ENCODE peak calls at places on chromosomes 5 and 9, in four cellular contexts. Y is SK-N-SH, A is WTC11, N is K562. V is an unnamed sample.

GRCh38 chr9:99459923-99460322 is 237.8 kb downstream of the SEC61B start:
- DNase-seq in A (no peak), Y (no peak), N (no peak), V (no peak)

GRCh38 chr9:136327313-136327971 is at the start of gene GPSM1:
- DNase-seq in A (no peak), Y (peak; percentile 94), N (peak; percentile 96), V (no peak)

GRCh38 chr9:108412755-108413154 is 443.0 kb downstream of the ACTL7B start:
- DNase-seq in Y (no peak), N (no peak), A (peak; percentile 67), V (peak; percentile 70)

GRCh38 chr5:639584-640213 is 27.6 kb downstream of the CEP72 start:
- DNase-seq in Y (no peak), A (no peak), N (no peak), V (no peak)

GRCh38 chr5:10988637-10989036 is 227.6 kb upstream of the DAP start:
- DNase-seq in N (no peak), A (no peak), Y (no peak), V (no peak)

GRCh38 chr9:125983681-125984080 is 236.5 kb downstream of the PBX3 start:
- DNase-seq in N (no peak), Y (no peak), A (no peak), V (peak; percentile 28)

GRCh38 chr9:90838098-90838497 is 36.5 kb downstream of the SYK start:
- DNase-seq in N (no peak), A (no peak), Y (no peak), V (no peak)

GRCh38 chr5:137613554-137614265 is 114.6 kb upstream of the SPOCK1 start:
- DNase-seq in Y (no peak), N (no peak), A (no peak), V (no peak)

GRCh38 chr5:139593716-139594319 is 32.7 kb downstream of the UBE2D2 start:
- DNase-seq in A (no peak), Y (no peak), N (no peak), V (no peak)

GRCh38 chr9:14303526-14303925 is 10.4 kb downstream of the NFIB start:
- DNase-seq in A (no peak), N (no peak), Y (no peak), V (no peak)

GRCh38 chr5:10556331-10556807 is 7.5 kb upstream of the ANKRD33B start:
- DNase-seq in N (no peak), Y (no peak), A (no peak), V (no peak)

GRCh38 chr9:108903437-108904103 is 30.4 kb downstream of the ELP1 start:
- DNase-seq in N (no peak), A (no peak), Y (no peak), V (no peak)

GRCh38 chr5:116274251-116274650 is 189.4 kb downstream of the COMMD10 start:
- DNase-seq in Y (no peak), A (no peak), N (no peak), V (no peak)

GRCh38 chr5:62376064-62376463 is 27.6 kb downstream of the DIMT1 start:
- DNase-seq in Y (no peak), A (no peak), N (peak; percentile 30), V (no peak)

GRCh38 chr5:147532157-147532556 is 22.3 kb upstream of the DPYSL3 start:
- DNase-seq in A (no peak), N (no peak), Y (no peak), V (no peak)

GRCh38 chr5:79568632-79569190 is 43.5 kb upstream of the TENT2 start:
- DNase-seq in N (no peak), A (no peak), Y (no peak), V (no peak)

GRCh38 chr5:180095545-180095944 is 24.0 kb upstream of the RNF130 start:
- DNase-seq in N (no peak), A (no peak), Y (no peak), V (no peak)

GRCh38 chr9:127873886-127874285 is 3.6 kb downstream of the AK1 start:
- DNase-seq in A (no peak), Y (peak; percentile 69), N (no peak), V (no peak)

GRCh38 chr5:128144491-128144890 is 60.9 kb downstream of the SLC12A2 start:
- DNase-seq in N (no peak), A (no peak), Y (no peak), V (no peak)

GRCh38 chr5:98772415-98773213 is 849 bp upstream of the RGMB start:
- DNase-seq in N (no peak), A (peak; percentile 83), Y (peak; percentile 70), V (peak; percentile 84)

GRCh38 chr5:172144291-172144815 is 43.7 kb downstream of the STK10 start:
- DNase-seq in N (peak; percentile 72), A (no peak), Y (peak; percentile 68), V (no peak)

GRCh38 chr9:135073081-135073740 is 14.3 kb upstream of the OLFM1 start:
- DNase-seq in N (no peak), A (no peak), Y (no peak), V (no peak)

GRCh38 chr5:3862906-3863305 is 267.3 kb downstream of the IRX1 start:
- DNase-seq in A (no peak), Y (no peak), N (no peak), V (no peak)

GRCh38 chr5:91474201-91474600 is 91.1 kb upstream of the ARRDC3 start:
- DNase-seq in Y (no peak), A (no peak), N (no peak), V (no peak)

GRCh38 chr9:125233678-125234077 is 7.5 kb downstream of the HSPA5 start:
- DNase-seq in Y (no peak), A (no peak), N (no peak), V (no peak)

GRCh38 chr5:132813599-132814440 is 718 bp downstream of the SOWAHA start:
- DNase-seq in Y (peak; percentile 86), N (no peak), A (peak; percentile 64), V (peak; percentile 80)

GRCh38 chr5:66851306-66851705 is 255.1 kb downstream of the MAST4 start:
- DNase-seq in A (no peak), Y (no peak), N (no peak), V (no peak)

GRCh38 chr9:108761530-108762347 is 94.0 kb downstream of the ACTL7B start:
- DNase-seq in Y (peak; percentile 69), A (peak; percentile 65), N (peak; percentile 79), V (peak; percentile 21)

GRCh38 chr5:138536665-138537315 is 6.2 kb downstream of the ETF1 start:
- DNase-seq in Y (peak; percentile 40), A (peak; percentile 17), N (peak; percentile 27), V (peak; percentile 43)

GRCh38 chr5:19638461-19638860 is 349.5 kb downstream of the CDH18 start:
- DNase-seq in A (no peak), N (no peak), Y (no peak), V (no peak)

GRCh38 chr9:84375954-84376353 is 35.4 kb upstream of the SLC28A3 start:
- DNase-seq in N (no peak), A (no peak), Y (peak; percentile 36), V (no peak)

GRCh38 chr9:84371737-84372136 is 31.2 kb upstream of the SLC28A3 start:
- DNase-seq in N (no peak), Y (no peak), A (no peak), V (no peak)

GRCh38 chr9:84374516-84374915 is 34.0 kb upstream of the SLC28A3 start:
- DNase-seq in N (no peak), Y (no peak), A (no peak), V (no peak)

GRCh38 chr9:84368593-84368992 is 28.0 kb upstream of the SLC28A3 start:
- DNase-seq in Y (no peak), N (no peak), A (no peak), V (no peak)

DNA sequence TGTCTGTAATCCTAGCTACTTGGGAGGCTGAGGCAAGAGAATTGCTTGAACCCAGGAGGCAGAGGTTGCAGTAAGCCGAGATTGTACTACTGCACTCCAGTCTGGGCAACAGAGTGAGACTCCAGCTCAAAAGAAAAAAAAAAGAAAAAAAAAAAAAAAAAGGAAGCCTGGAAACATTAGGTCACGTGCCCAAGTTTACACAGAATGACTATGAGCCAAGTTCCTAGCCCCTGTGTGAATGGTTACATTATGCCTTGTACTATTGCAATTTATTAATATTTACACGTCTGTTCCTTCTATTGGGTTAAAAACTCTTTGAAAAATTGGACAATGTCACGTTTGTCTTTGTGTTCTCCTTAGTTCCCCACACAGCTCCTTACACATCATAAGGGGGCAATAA is 33.4 kb upstream of the SLC28A3 start:
- DNase-seq in N (no peak), A (no peak), Y (no peak), V (no peak)
- TF ChIP-seq TEAD4 in N (no peak), A (no peak), Y (no peak), V (no peak)

GRCh38 chr9:93884808-93885207 is 70.3 kb downstream of the BARX1 start:
- DNase-seq in Y (no peak), A (no peak), N (no peak), V (no peak)
- TF ChIP-seq TEAD4 in Y (no peak), A (no peak), N (no peak), V (no peak)

GRCh38 chr9:6811436-6811835 is 53.7 kb downstream of the KDM4C start:
- DNase-seq in Y (peak; percentile 47), N (no peak), A (no peak), V (no peak)

GRCh38 chr9:6818292-6818922 is 60.6 kb downstream of the KDM4C start:
- DNase-seq in A (no peak), N (no peak), Y (no peak), V (no peak)

GRCh38 chr9:6819112-6819511 is 61.3 kb downstream of the KDM4C start:
- DNase-seq in N (no peak), A (no peak), Y (no peak), V (no peak)

DNA sequence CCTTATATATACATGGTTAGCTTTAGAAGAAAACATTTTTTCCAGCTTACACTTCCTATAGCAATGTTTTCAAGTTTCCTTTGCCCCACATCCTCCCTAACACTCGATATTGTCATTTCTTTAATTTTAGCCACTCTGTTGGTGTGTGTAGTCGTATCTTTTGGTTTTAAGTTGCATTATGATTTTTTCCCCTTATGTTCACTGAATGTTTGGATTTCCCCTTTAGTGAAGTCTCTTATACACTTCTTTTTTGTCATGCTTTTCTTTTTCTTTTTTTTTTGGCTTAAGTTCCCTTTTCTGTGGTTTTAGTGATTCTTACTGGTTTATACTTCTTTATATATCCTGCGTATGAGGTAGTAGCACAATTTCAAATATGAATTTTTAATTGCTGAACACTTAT is 58.8 kb downstream of the KDM4C start:
- DNase-seq in N (no peak), Y (no peak), A (no peak), V (no peak)
- TF ChIP-seq TEAD4 in N (no peak), Y (no peak), A (no peak), V (no peak)

DNA sequence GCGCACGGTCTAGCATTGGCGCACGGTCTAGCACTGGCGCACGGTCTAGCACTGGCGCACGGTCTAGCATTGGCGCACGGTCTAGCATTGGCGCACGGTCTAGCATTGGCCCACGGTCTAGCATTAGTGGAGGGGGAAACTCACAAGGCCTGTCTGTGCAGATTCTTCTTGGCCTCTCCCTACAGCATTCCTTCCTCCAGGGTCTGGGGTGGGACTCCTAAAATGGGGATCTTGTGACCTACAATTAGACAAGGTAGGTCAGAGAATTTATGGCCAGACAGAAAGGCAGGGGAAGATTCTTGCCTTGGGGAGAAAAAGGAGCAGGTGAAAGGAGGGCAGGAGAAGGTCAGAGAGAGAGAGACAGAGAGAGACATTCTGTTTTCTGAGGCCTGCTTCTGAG is 5.4 kb upstream of the GBGT1 start:
- DNase-seq in N (no peak), Y (no peak), A (no peak), V (no peak)
- TF ChIP-seq TEAD4 in N (no peak), Y (no peak), A (no peak), V (no peak)

GRCh38 chr9:613771-614347 is 227.6 kb upstream of the DMRT1 start:
- DNase-seq in Y (peak; percentile 15), A (peak; percentile 70), N (peak; percentile 4), V (peak; percentile 64)
- TF ChIP-seq TEAD4 in Y (no peak), A (no peak), N (no peak), V (no peak)

GRCh38 chr9:130845254-130845653 is 10.2 kb downstream of the ABL1 start:
- DNase-seq in N (no peak), A (no peak), Y (no peak), V (no peak)
- TF ChIP-seq TEAD4 in N (no peak), A (no peak), Y (no peak), V (no peak)

V was measured in H1.